ENCODE peak calls at places on chromosomes 2 and 18, in five cellular contexts. H, S, U, T and C are unnamed samples.

GRCh38 chr2:218960196-218961165 is 1.0 kb downstream of the CDK5R2 start:
- DNase-seq in S (no peak), H (peak), U (peak), T (no peak), C (no peak)

GRCh38 chr2:1631292-1632005 is 112.9 kb downstream of the PXDN start:
- DNase-seq in S (no peak), T (no peak), H (no peak), U (no peak), C (no peak)

GRCh38 chr18:46623541-46623940 is 33.5 kb downstream of the LOXHD1 start:
- DNase-seq in S (no peak), T (no peak), H (peak), U (peak), C (no peak)

GRCh38 chr2:168830958-168831357 is 28.5 kb downstream of the NOSTRIN start:
- DNase-seq in T (no peak), S (no peak), H (no peak), U (no peak), C (no peak)

GRCh38 chr2:106316937-106317336 is 122.8 kb upstream of the UXS1 start:
- DNase-seq in S (no peak), H (no peak), U (no peak), T (no peak), C (no peak)

GRCh38 chr2:201298462-201298861 is 38.1 kb downstream of the CASP8 start:
- DNase-seq in H (no peak), U (no peak), S (no peak), T (no peak), C (no peak)

GRCh38 chr2:202178342-202178958 is 59.9 kb downstream of the SUMO1 start:
- DNase-seq in U (peak), T (peak), S (peak), H (peak), C (peak)

GRCh38 chr2:8457092-8457481 is 224.8 kb upstream of the ID2 start:
- DNase-seq in T (no peak), U (no peak), S (no peak), H (peak), C (no peak)

GRCh38 chr2:215410932-215411285 is 25.0 kb downstream of the FN1 start:
- DNase-seq in H (no peak), T (no peak), U (no peak), S (no peak), C (peak)

GRCh38 chr2:10194021-10194820 is 71.7 kb downstream of the RRM2 start:
- DNase-seq in S (no peak), T (no peak), H (peak), U (no peak), C (no peak)

GRCh38 chr2:182890305-182890704 is 23.9 kb upstream of the FRZB start:
- DNase-seq in S (no peak), H (no peak), T (no peak), U (no peak), C (no peak)

GRCh38 chr2:225354281-225354774 is 45.2 kb upstream of the NYAP2 start:
- DNase-seq in U (no peak), H (peak), S (no peak), T (peak), C (peak)

GRCh38 chr2:28084564-28084963 is 194.0 kb downstream of the BABAM2 start:
- DNase-seq in S (no peak), U (no peak), T (no peak), H (no peak), C (no peak)

GRCh38 chr2:200302940-200303727 is 3.4 kb upstream of the SPATS2L start:
- DNase-seq in U (no peak), S (no peak), H (no peak), T (no peak), C (peak)

DNA sequence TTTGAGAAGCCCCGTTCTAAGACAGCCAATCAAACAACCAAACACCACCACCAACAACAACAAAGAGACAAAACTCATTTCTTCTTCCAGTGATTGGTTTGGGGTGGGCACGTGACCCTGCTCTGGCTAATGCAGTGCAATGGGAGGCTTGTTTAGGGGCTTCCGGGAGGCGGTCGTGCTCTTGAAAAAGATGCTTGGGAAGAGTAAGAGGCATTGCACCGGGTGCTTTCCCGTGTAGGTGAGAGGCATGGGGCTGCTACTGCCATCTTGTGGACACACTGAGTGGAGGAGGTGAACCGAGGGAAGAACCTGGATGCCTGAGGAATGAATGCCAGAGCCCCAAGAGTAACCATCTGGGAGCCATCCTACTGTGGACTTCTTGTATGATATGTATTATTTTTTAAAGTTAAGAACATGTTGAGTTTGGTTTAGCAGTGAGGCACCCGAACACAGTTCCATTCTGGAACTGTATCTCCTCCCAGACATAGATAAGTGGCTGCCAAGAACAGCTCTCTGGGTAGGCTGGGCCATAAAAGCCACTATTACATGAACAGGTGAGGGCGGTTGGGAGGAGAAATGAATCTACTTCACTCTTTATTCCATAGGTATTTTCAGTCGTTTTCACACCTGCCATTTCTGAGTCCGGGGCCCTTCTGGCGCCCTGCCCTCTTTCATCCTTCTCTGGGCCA is 19.1 kb upstream of the ARHGAP25 start:
- DNase-seq in S (peak), U (peak), T (peak), H (peak), C (peak)
- TF ChIP-seq TAF1 in S (no peak), U (no peak), T (no peak), H (no peak), C (no peak)

DNA sequence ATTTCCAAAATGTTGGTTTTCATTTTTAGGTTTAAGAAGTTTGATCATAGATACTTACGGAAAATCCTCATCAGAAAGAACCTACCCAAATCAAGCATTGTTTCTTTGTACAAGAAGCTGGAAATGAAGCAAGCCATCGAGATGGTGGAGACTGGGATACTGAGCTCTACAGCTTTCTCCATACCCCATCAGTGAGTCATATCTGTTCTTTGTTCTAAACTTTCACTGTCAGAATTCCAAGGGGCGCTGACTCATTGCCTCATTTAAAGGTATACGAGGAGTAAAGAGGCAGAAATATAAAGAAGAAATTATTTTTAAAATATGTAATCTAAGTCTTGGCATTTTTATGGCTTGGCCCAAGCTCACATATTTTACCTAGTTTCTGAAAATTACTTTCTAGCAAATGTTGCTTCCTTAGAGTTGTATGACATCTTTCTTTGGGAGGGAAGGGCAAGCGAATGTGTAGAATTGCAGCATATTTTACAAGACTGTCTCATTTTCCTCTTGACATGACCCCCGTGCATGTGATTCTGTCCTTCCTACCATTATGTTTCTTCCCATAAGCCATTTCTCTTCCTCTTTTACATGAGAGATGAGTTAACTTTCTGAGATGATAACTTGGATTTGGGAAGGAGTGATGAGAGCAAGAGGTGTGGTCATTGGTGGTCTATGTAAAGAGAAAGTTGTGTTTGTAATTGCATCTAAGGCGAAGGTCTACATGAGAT is 41.2 kb downstream of the SLC9A4 start:
- DNase-seq in U (no peak), H (no peak), T (peak), S (no peak), C (peak)
- TF ChIP-seq JUND in U (peak), H (peak), T (peak), S (no peak), C (no peak)

DNA sequence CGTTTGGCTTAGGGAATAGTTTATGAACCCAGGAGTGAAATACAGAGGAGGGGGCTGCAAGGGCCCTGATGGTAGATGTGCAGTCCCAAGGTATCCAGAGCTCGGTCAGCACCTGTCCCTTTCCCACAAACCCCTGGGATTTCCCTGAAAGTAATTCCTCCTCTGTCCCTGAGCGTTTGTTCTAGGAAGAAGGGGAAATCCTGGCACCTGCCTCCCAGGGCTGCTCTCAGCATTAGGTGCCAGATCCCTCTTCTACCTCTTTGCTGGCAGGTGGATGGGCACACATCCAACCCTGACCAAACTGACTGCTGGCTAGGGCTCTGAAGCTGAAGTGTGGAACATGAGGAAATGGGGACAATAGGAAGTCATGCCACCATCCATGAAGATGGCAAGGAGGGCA is 824.0 kb downstream of the SLC4A3 start:
- DNase-seq in T (no peak), S (no peak), H (no peak), U (no peak), C (no peak)
- TF ChIP-seq TAF1 in T (no peak), S (no peak), H (no peak), U (no peak), C (no peak)

DNA sequence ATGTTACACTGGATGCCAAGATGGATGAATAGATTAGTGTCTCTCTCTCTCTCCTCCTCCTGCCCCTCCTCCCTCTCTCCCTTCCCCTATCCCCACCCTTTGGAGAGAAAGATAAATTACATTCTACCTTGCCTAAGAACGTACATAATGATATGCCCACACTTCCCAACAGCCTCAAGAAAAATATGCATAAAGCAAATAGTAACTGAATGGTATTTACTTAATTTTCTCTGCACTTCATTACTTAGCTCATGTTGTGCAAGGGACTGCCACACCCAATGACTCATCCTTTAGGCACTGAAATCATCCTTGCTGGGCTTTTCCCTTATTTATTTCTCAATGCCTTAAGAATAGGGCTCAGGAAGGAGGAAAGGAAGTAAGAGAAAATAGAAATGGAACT is 137.3 kb upstream of the PID1 start:
- DNase-seq in U (no peak), S (no peak), H (no peak), T (no peak), C (peak)
- TF ChIP-seq JUND in U (peak), S (no peak), H (no peak), T (peak), C (no peak)

GRCh38 chr2:109351164-109351756 is 222.3 kb downstream of the SH3RF3 start:
- DNase-seq in S (no peak), T (no peak), H (no peak), U (peak), C (no peak)

GRCh38 chr2:109352898-109353689 is 224.1 kb downstream of the SH3RF3 start:
- DNase-seq in U (peak), T (no peak), H (no peak), S (no peak), C (no peak)

GRCh38 chr2:109353806-109354745 is 225.1 kb downstream of the SH3RF3 start:
- DNase-seq in T (no peak), H (peak), U (peak), S (no peak), C (no peak)

GRCh38 chr2:109350526-109350925 is 221.5 kb downstream of the SH3RF3 start:
- DNase-seq in H (no peak), S (no peak), U (peak), T (no peak), C (no peak)

DNA sequence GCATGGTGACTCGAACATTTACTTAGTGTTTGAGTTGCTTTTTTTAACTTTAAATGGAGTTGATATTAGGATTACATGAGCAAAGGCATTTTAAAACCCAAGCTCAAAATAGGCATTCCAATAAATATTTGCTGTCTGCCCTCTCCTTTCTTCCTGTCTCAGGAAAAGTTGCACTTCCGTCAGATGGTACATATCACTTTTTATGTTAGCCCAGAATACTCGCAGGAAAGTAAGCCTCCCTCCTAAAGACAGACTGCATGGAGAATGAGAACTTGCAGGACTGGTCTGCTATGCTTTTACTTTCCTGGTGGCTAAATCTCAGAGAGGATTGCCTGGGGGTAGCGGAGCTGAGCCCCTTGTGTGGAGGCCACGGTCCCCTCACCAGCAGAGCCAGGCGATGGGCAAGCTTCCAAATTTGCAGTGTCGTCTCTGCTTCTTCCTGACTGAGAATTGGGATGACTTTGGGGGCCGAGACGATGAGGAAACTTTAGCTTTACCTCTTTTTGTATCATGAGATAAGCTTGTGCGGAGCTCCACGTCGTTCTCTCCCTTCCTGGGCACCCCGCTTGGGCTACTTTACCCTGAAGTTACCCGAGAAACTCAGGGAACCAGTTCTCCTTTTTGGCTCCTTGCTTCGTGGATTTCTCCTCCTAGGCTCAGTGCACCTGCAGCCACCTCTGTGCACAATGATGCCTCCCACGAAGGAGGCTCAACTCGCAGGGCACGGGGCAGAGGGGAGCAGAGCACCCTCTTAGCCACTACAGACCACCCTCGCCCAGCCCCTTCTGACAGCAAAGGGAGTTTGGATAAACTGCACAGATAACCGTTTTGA is 223.3 kb downstream of the SH3RF3 start:
- DNase-seq in U (peak), H (no peak), T (no peak), S (no peak), C (no peak)
- TF ChIP-seq TAF1 in U (no peak), H (no peak), T (no peak), S (no peak), C (no peak)

DNA sequence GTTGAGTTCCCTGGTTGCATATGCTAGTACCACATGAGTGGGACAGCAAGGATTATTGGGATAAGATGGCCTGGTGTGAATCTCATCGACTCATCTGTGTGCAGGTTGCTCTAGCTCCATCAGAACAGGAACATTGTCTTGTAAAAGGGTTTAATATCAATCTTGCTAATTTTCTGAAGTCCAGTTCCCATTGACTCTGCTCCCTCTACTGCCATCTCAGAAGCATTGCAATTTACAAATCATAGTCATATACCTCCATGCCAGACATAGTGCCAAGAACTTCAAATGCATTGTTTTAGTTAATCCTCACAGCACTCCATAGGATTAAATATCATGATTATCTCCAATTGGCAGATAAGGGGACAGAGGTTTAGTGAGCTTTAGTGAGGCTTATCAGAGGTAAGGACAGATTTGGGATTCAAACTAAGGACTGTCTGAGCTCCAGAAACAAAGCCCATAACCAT is 4.8 kb upstream of the STAT4 start:
- DNase-seq in H (peak), S (no peak), U (no peak), T (peak), C (no peak)
- TF ChIP-seq JUND in H (no peak), S (no peak), U (no peak), T (no peak), C (no peak)

GRCh38 chr2:86455181-86455580 is 14.0 kb downstream of the KDM3A start:
- DNase-seq in S (no peak), T (no peak), H (no peak), U (no peak), C (no peak)

GRCh38 chr2:86454238-86454637 is 13.1 kb downstream of the KDM3A start:
- DNase-seq in T (no peak), U (no peak), S (no peak), H (no peak), C (no peak)

GRCh38 chr2:86453838-86454237 is 12.7 kb downstream of the KDM3A start:
- DNase-seq in U (no peak), H (no peak), S (no peak), T (no peak), C (no peak)
- TF ChIP-seq TAF1 in U (no peak), H (no peak), S (no peak), T (no peak), C (no peak)

GRCh38 chr2:43127208-43127940 is 99.0 kb downstream of the ZFP36L2 start:
- DNase-seq in U (peak), T (peak), H (peak), S (no peak), C (peak)
- TF ChIP-seq JUND in U (no peak), T (no peak), H (no peak), S (no peak), C (no peak)